ENCODE peak calls at places on chromosomes 1 and 21, in five cellular contexts. One of them, this sample, is unnamed.

GRCh38 chr1:233168384-233168783 is 127.1 kb downstream of the PCNX2 start:
- DNase-seq in lower leg skin: no peak
- DNase-seq in sigmoid colon: no peak
- DNase-seq in lower lobe of right lung: no peak
- DNase-seq in K562: no peak
- DNase-seq in this sample: no peak

GRCh38 chr1:54934869-54935268 is 45.6 kb upstream of the TMEM61 start:
- DNase-seq in K562: no peak
- DNase-seq in lower leg skin: no peak
- DNase-seq in sigmoid colon: no peak
- DNase-seq in lower lobe of right lung: no peak
- DNase-seq in this sample: peak

GRCh38 chr21:45768741-45769049 is 125.2 kb downstream of the PCBP3 start:
- DNase-seq in lower leg skin: no peak
- DNase-seq in sigmoid colon: no peak
- DNase-seq in K562: no peak
- DNase-seq in lower lobe of right lung: no peak
- DNase-seq in this sample: no peak

GRCh38 chr1:101247404-101248287 is 10.8 kb downstream of the S1PR1 start:
- DNase-seq in K562: no peak
- DNase-seq in sigmoid colon: no peak
- DNase-seq in lower lobe of right lung: no peak
- DNase-seq in lower leg skin: no peak
- DNase-seq in this sample: no peak

GRCh38 chr1:233114860-233115259 is 164.4 kb downstream of the NTPCR start:
- DNase-seq in lower leg skin: no peak
- DNase-seq in sigmoid colon: no peak
- DNase-seq in K562: no peak
- DNase-seq in lower lobe of right lung: no peak
- DNase-seq in this sample: no peak

GRCh38 chr21:44483288-44484237 is 28.3 kb downstream of the LRRC3 start:
- DNase-seq in lower lobe of right lung: no peak
- DNase-seq in K562: no peak
- DNase-seq in lower leg skin: no peak
- DNase-seq in sigmoid colon: no peak
- DNase-seq in this sample: no peak

GRCh38 chr21:43994646-43995045 is 17.5 kb upstream of the TRAPPC10 start:
- DNase-seq in lower lobe of right lung: peak
- DNase-seq in K562: no peak
- DNase-seq in lower leg skin: no peak
- DNase-seq in sigmoid colon: peak
- DNase-seq in this sample: no peak

GRCh38 chr1:80218112-80218511 is 1211.6 kb upstream of the ADGRL4 start:
- DNase-seq in sigmoid colon: no peak
- DNase-seq in lower leg skin: no peak
- DNase-seq in K562: peak
- DNase-seq in lower lobe of right lung: no peak
- DNase-seq in this sample: peak

GRCh38 chr1:8603220-8603616 is 214.2 kb downstream of the RERE start:
- DNase-seq in sigmoid colon: no peak
- DNase-seq in lower leg skin: no peak
- DNase-seq in K562: no peak
- DNase-seq in lower lobe of right lung: no peak
- DNase-seq in this sample: no peak

GRCh38 chr1:231814031-231814430 is 187.4 kb downstream of the DISC1 start:
- DNase-seq in lower lobe of right lung: no peak
- DNase-seq in lower leg skin: no peak
- DNase-seq in sigmoid colon: no peak
- DNase-seq in K562: no peak
- DNase-seq in this sample: no peak

GRCh38 chr1:232844791-232845190 is 39.6 kb downstream of the MAP10 start:
- DNase-seq in sigmoid colon: no peak
- DNase-seq in lower lobe of right lung: no peak
- DNase-seq in K562: no peak
- DNase-seq in lower leg skin: no peak
- DNase-seq in this sample: no peak

GRCh38 chr1:215226755-215227154 is 144.2 kb downstream of the KCNK2 start:
- DNase-seq in lower leg skin: no peak
- DNase-seq in K562: no peak
- DNase-seq in sigmoid colon: no peak
- DNase-seq in lower lobe of right lung: no peak
- DNase-seq in this sample: no peak

GRCh38 chr1:202860744-202861419 is 28.1 kb downstream of the RABIF start:
- DNase-seq in lower lobe of right lung: peak
- DNase-seq in lower leg skin: no peak
- DNase-seq in K562: peak
- DNase-seq in sigmoid colon: peak
- DNase-seq in this sample: peak

GRCh38 chr1:118977591-118977990 is 10.6 kb downstream of the TBX15 start:
- DNase-seq in sigmoid colon: no peak
- DNase-seq in lower leg skin: no peak
- DNase-seq in K562: no peak
- DNase-seq in lower lobe of right lung: no peak
- DNase-seq in this sample: no peak

GRCh38 chr1:22870201-22870871 is 102.3 kb downstream of the LACTBL1 start:
- DNase-seq in lower leg skin: no peak
- DNase-seq in sigmoid colon: no peak
- DNase-seq in K562: no peak
- DNase-seq in lower lobe of right lung: no peak
- DNase-seq in this sample: no peak

GRCh38 chr1:169245706-169246105 is 121.9 kb downstream of the NME7 start:
- DNase-seq in sigmoid colon: no peak
- DNase-seq in lower leg skin: no peak
- DNase-seq in lower lobe of right lung: no peak
- DNase-seq in K562: no peak
- DNase-seq in this sample: no peak

GRCh38 chr1:6123083-6123482 is 57.0 kb downstream of the CHD5 start:
- DNase-seq in lower lobe of right lung: peak
- DNase-seq in lower leg skin: no peak
- DNase-seq in sigmoid colon: peak
- DNase-seq in K562: no peak
- DNase-seq in this sample: no peak

GRCh38 chr1:51306950-51307349 is 23.4 kb downstream of the TTC39A start:
- DNase-seq in lower lobe of right lung: no peak
- DNase-seq in K562: no peak
- DNase-seq in sigmoid colon: peak
- DNase-seq in lower leg skin: no peak
- DNase-seq in this sample: no peak

GRCh38 chr1:230160957-230161771 is 94.1 kb downstream of the GALNT2 start:
- DNase-seq in K562: peak
- DNase-seq in sigmoid colon: no peak
- DNase-seq in lower lobe of right lung: no peak
- DNase-seq in lower leg skin: no peak
- DNase-seq in this sample: no peak

GRCh38 chr1:230632273-230632873 is 9.9 kb upstream of the COG2 start:
- DNase-seq in lower lobe of right lung: no peak
- DNase-seq in lower leg skin: no peak
- DNase-seq in sigmoid colon: no peak
- DNase-seq in K562: peak
- DNase-seq in this sample: peak

GRCh38 chr21:46662367-46662654 is 26.8 kb downstream of the PRMT2 start:
- DNase-seq in sigmoid colon: no peak
- DNase-seq in lower leg skin: no peak
- DNase-seq in K562: no peak
- DNase-seq in lower lobe of right lung: no peak
- DNase-seq in this sample: no peak

GRCh38 chr1:9356021-9356420 is 63.3 kb downstream of the SPSB1 start:
- DNase-seq in K562: no peak
- DNase-seq in lower leg skin: no peak
- DNase-seq in sigmoid colon: no peak
- DNase-seq in lower lobe of right lung: no peak
- DNase-seq in this sample: no peak

GRCh38 chr1:202252271-202252670 is 58.7 kb downstream of the LGR6 start:
- DNase-seq in lower lobe of right lung: no peak
- DNase-seq in lower leg skin: no peak
- DNase-seq in K562: no peak
- DNase-seq in sigmoid colon: peak
- DNase-seq in this sample: no peak

GRCh38 chr1:36223373-36223995 is 759 bp upstream of the THRAP3 start:
- DNase-seq in lower lobe of right lung: no peak
- DNase-seq in sigmoid colon: no peak
- DNase-seq in lower leg skin: no peak
- DNase-seq in K562: peak
- DNase-seq in this sample: peak

GRCh38 chr1:78223417-78224215 is 177.8 kb downstream of the GIPC2 start:
- DNase-seq in lower lobe of right lung: no peak
- DNase-seq in sigmoid colon: no peak
- DNase-seq in lower leg skin: no peak
- DNase-seq in K562: no peak
- DNase-seq in this sample: no peak

GRCh38 chr1:36753451-36753850 is 270.7 kb upstream of the CSF3R start:
- DNase-seq in lower leg skin: no peak
- DNase-seq in lower lobe of right lung: no peak
- DNase-seq in sigmoid colon: no peak
- DNase-seq in K562: no peak
- DNase-seq in this sample: no peak

GRCh38 chr1:157691285-157691920 is 9.2 kb downstream of the FCRL3 start:
- DNase-seq in lower lobe of right lung: no peak
- DNase-seq in sigmoid colon: no peak
- DNase-seq in lower leg skin: no peak
- DNase-seq in K562: peak
- DNase-seq in this sample: peak

GRCh38 chr1:95640746-95641145 is 406.7 kb downstream of the RWDD3 start:
- DNase-seq in K562: no peak
- DNase-seq in lower lobe of right lung: no peak
- DNase-seq in sigmoid colon: no peak
- DNase-seq in lower leg skin: no peak
- DNase-seq in this sample: no peak

GRCh38 chr1:210416049-210416448 is 87.3 kb downstream of the HHAT start:
- DNase-seq in lower leg skin: no peak
- DNase-seq in sigmoid colon: no peak
- DNase-seq in K562: no peak
- DNase-seq in lower lobe of right lung: no peak
- DNase-seq in this sample: no peak

GRCh38 chr1:14996133-14997050 is 157.2 kb upstream of the TMEM51 start:
- DNase-seq in sigmoid colon: no peak
- DNase-seq in lower leg skin: peak
- DNase-seq in lower lobe of right lung: no peak
- DNase-seq in K562: peak
- DNase-seq in this sample: no peak

GRCh38 chr1:43933386-43934278 is at the start of gene ARTN:
- DNase-seq in lower lobe of right lung: no peak
- DNase-seq in K562: no peak
- DNase-seq in sigmoid colon: no peak
- DNase-seq in lower leg skin: no peak
- DNase-seq in this sample: no peak

GRCh38 chr1:38724160-38725131 is 135.1 kb downstream of the RRAGC start:
- DNase-seq in sigmoid colon: no peak
- DNase-seq in lower leg skin: no peak
- DNase-seq in lower lobe of right lung: no peak
- DNase-seq in K562: no peak
- DNase-seq in this sample: no peak

GRCh38 chr1:180967558-180967957 is 54.9 kb downstream of the KIAA1614 start:
- DNase-seq in lower leg skin: no peak
- DNase-seq in K562: no peak
- DNase-seq in lower lobe of right lung: no peak
- DNase-seq in sigmoid colon: no peak
- DNase-seq in this sample: no peak

GRCh38 chr1:101632548-101633256 is 364.0 kb downstream of the OLFM3 start:
- DNase-seq in K562: no peak
- DNase-seq in lower leg skin: no peak
- DNase-seq in sigmoid colon: no peak
- DNase-seq in lower lobe of right lung: no peak
- DNase-seq in this sample: no peak

GRCh38 chr1:36937371-36937770 is 96.9 kb downstream of the GRIK3 start:
- DNase-seq in lower leg skin: no peak
- DNase-seq in sigmoid colon: no peak
- DNase-seq in lower lobe of right lung: no peak
- DNase-seq in K562: no peak
- DNase-seq in this sample: no peak

GRCh38 chr1:156492013-156492590 is 8.5 kb downstream of the MEF2D start:
- DNase-seq in sigmoid colon: no peak
- DNase-seq in K562: no peak
- DNase-seq in lower lobe of right lung: no peak
- DNase-seq in lower leg skin: no peak
- DNase-seq in this sample: no peak
- H3K4me3 ChIP-seq in sigmoid colon: peak
- H3K4me3 ChIP-seq in K562: no peak
- H3K4me3 ChIP-seq in lower lobe of right lung: no peak
- H3K4me3 ChIP-seq in lower leg skin: no peak
- H3K4me3 ChIP-seq in this sample: no peak

GRCh38 chr1:103160281-103160680 is 52.0 kb upstream of the COL11A1 start:
- DNase-seq in K562: no peak
- DNase-seq in lower leg skin: no peak
- DNase-seq in sigmoid colon: no peak
- DNase-seq in lower lobe of right lung: no peak
- DNase-seq in this sample: no peak
- H3K4me3 ChIP-seq in K562: no peak
- H3K4me3 ChIP-seq in lower leg skin: no peak
- H3K4me3 ChIP-seq in sigmoid colon: no peak
- H3K4me3 ChIP-seq in lower lobe of right lung: no peak
- H3K4me3 ChIP-seq in this sample: no peak

DNA sequence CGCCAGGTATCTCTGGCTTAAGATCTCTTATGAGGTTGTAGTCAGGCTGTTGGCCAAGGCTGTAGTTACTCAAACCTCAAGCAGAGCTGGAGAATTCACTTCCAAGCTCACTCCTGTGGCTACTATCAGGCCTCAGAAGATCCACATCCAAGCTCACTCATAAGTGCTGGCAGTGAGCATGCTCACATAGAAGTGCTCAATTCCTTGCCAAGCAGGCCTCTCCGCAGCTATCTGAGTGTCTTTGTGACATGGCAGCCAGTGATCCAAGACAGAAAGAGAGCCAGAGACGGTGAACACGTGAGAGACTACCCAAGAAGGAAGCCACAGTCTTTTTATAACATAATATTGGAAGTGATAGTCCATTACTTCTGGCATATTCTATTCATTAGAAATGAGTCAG is 278.2 kb downstream of the PAPPA2 start:
- DNase-seq in lower leg skin: no peak
- DNase-seq in K562: no peak
- DNase-seq in lower lobe of right lung: no peak
- DNase-seq in sigmoid colon: no peak
- DNase-seq in this sample: no peak
- H3K4me3 ChIP-seq in lower leg skin: no peak
- H3K4me3 ChIP-seq in K562: no peak
- H3K4me3 ChIP-seq in lower lobe of right lung: no peak
- H3K4me3 ChIP-seq in sigmoid colon: no peak
- H3K4me3 ChIP-seq in this sample: no peak

GRCh38 chr1:168224991-168225390 is 813 bp upstream of the SFT2D2 start:
- DNase-seq in lower leg skin: no peak
- DNase-seq in lower lobe of right lung: no peak
- DNase-seq in K562: no peak
- DNase-seq in sigmoid colon: no peak
- DNase-seq in this sample: no peak
- H3K4me3 ChIP-seq in lower leg skin: no peak
- H3K4me3 ChIP-seq in lower lobe of right lung: peak
- H3K4me3 ChIP-seq in K562: no peak
- H3K4me3 ChIP-seq in sigmoid colon: no peak
- H3K4me3 ChIP-seq in this sample: no peak